ENCODE peak calls at places on chromosomes 6 and 20, in four cellular contexts. T is GM23248, W is Peyer's patch, K is IMR-90. F is an unnamed sample.

GRCh38 chr20:62347445-62347844 is 19.7 kb downstream of the LAMA5 start:
- DNase-seq in K (no peak), T (no peak), W (no peak), F (no peak)

GRCh38 chr20:54179946-54180345 is 6.2 kb upstream of the CYP24A1 start:
- DNase-seq in K (no peak), W (no peak), T (no peak), F (no peak)

GRCh38 chr6:14047151-14047740 is 70.3 kb upstream of the CD83 start:
- DNase-seq in W (no peak), K (no peak), T (no peak), F (no peak)

GRCh38 chr20:5786930-5787826 is 37.0 kb downstream of the SHLD1 start:
- DNase-seq in K (peak; percentile 64), W (no peak), T (peak; percentile 73), F (peak; percentile 18)

GRCh38 chr20:11891827-11892521 is 25.7 kb upstream of the BTBD3 start:
- DNase-seq in W (peak; percentile 26), T (peak; percentile 89), K (peak; percentile 62), F (peak; percentile 72)

GRCh38 chr6:89887452-89888137 is 6.7 kb upstream of the GJA10 start:
- DNase-seq in W (no peak), K (no peak), T (peak; percentile 11), F (no peak)

GRCh38 chr6:167338551-167339117 is 13.7 kb downstream of the TTLL2 start:
- DNase-seq in W (no peak), T (no peak), K (no peak), F (no peak)

GRCh38 chr20:39264506-39265172 is 302.5 kb downstream of the DHX35 start:
- DNase-seq in W (peak; percentile 22), K (peak; percentile 71), T (peak; percentile 89), F (peak; percentile 73)

GRCh38 chr20:8156603-8157079 is 24.6 kb downstream of the PLCB1 start:
- DNase-seq in W (no peak), T (peak; percentile 57), K (peak; percentile 59), F (peak; percentile 28)

GRCh38 chr6:80508885-80509630 is 402.6 kb downstream of the BCKDHB start:
- DNase-seq in W (no peak), K (peak; percentile 31), T (no peak), F (no peak)

GRCh38 chr20:1827974-1828785 is 67.0 kb upstream of the SIRPA start:
- DNase-seq in W (no peak), K (no peak), T (peak; percentile 48), F (no peak)

DNA sequence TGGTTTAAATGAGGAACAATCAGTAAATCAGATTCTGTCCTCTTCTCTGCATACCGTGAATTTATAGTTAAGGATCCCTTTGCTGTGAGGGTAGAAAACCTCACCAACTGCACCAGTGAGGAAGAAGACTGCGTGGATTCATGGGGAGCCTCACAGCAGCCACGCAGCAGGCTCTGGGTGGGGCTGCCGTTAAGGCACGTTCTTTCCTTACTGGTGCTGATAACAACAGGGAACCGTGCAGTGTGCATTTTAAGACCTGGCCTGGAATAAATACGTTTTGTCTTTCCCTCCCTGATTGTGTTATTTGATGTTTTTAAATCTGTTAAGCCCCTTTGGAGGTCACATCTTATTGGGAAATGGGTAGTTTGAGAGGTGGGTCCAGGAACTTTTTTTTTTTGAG is 17.6 kb upstream of the MYLK2 start:
- DNase-seq in K (no peak), W (no peak), T (no peak), F (no peak)
- H3K36me3 ChIP-seq in K (peaks cover 6% of the 10 kb centered on the region), W (no peaks in the 10 kb centered on the region), T (no peaks in the 10 kb centered on the region), F (peaks cover 78% of the 10 kb centered on the region)

GRCh38 chr6:2875840-2876207 is 27.3 kb downstream of the SERPINB9 start:
- DNase-seq in K (no peak), W (peak; percentile 75), T (peak; percentile 42), F (no peak)
- H3K4me3 ChIP-seq in K (no peak overlapping the region), W (peak overlapping the region; percentile 56), T (peak overlapping the region; percentile 75), F (peak overlapping the region; percentile 14)

DNA sequence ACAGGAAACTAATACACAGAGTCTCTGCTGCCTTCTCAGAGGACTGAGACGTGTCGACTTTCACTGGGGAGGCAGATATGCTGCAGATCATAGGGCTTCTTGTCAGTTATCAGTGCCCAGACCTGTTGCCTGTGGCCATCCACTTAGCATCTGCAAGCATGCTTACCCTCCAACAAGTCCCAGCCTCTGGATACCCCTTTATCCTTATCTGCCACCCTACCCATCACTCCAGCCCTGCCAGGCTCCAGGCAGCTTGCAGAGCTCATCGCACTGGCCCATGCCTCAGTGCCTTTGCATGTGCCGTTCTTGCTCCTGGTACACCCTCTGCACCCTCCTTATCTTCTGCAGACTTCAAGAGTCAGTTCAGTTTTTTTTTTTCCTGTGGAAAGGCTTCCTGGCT is 119.2 kb downstream of the TOX2 start:
- DNase-seq in W (no peak), T (no peak), K (no peak), F (no peak)
- H3K27me3 ChIP-seq in W (no peaks in the 10 kb centered on the region), T (no peaks in the 10 kb centered on the region), K (no peaks in the 10 kb centered on the region), F (peaks cover 3% of the 10 kb centered on the region)

GRCh38 chr20:32130352-32130751 is 20.8 kb downstream of the TM9SF4 start:
- DNase-seq in K (no peak), T (no peak), W (no peak), F (no peak)

GRCh38 chr20:32128167-32128566 is 18.7 kb downstream of the TM9SF4 start:
- DNase-seq in W (no peak), T (no peak), K (no peak), F (no peak)

GRCh38 chr20:32132911-32133549 is 23.5 kb downstream of the TM9SF4 start:
- DNase-seq in W (no peak), K (no peak), T (no peak), F (no peak)

GRCh38 chr20:32129863-32130262 is 20.3 kb downstream of the TM9SF4 start:
- DNase-seq in T (no peak), W (no peak), K (no peak), F (no peak)

GRCh38 chr20:32130965-32131364 is 21.5 kb downstream of the TM9SF4 start:
- DNase-seq in W (no peak), T (no peak), K (no peak), F (no peak)
- H3K36me3 ChIP-seq in W (peaks cover 32% of the 10 kb centered on the region), T (no peaks in the 10 kb centered on the region), K (peaks cover 8% of the 10 kb centered on the region), F (peaks cover 14% of the 10 kb centered on the region)

GRCh38 chr6:161439093-161439492 is 165.2 kb upstream of the AGPAT4 start:
- DNase-seq in T (peak; percentile 98), K (peak; percentile 90), W (no peak), F (peak; percentile 89)
- H3K4me3 ChIP-seq in T (peak overlapping the region; percentile 39), K (no peak overlapping the region), W (peak overlapping the region; percentile 4), F (no peak overlapping the region)

DNA sequence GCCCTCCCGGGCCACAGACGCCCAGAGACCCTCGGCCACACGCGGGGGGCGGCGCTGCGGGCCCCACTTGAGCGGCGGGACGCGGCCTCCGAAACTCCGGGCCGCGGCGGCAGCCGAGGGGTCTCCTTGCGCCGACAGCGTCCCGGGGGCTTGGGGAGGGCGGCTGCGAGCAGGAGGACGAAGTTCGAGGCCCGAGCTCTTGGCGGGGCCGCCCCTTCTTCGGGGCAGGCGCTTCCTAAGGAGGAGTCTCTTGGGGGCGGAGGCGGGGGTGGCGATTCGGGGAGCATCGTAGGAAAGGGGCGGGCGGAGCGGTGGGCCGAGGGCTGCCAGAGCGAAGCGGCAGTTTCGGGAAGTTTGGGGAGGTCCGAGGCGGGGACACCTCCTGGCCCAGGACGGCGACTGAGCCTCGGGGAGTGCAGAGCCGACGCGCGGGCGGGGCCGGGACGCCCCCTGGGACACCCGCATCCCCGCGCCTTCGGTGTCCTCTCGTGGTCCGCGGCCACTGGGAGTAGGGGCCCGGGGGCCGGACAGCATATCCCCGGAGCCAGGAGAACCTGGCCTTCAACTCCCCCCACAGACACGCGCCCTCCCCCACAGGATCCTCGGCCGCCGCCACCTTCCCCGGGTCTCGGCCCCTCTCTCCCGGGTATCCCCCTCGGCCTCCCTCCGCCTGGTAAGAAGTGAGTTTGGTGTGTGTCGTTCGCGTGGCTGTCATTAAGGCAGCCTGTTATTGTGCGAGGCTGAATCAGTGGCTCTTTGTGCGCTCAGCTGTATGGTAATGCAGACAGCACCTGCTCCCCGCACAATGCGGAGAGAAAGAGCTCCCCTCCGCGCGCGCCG is 613 bp upstream of the DLL1 start:
- DNase-seq in W (peak; percentile 57), T (peak; percentile 39), K (no peak), F (peak; percentile 54)
- H3K27me3 ChIP-seq in W (peaks cover 40% of the 10 kb centered on the region), T (peaks cover 56% of the 10 kb centered on the region), K (peaks cover 85% of the 10 kb centered on the region), F (peaks cover 50% of the 10 kb centered on the region)

DNA sequence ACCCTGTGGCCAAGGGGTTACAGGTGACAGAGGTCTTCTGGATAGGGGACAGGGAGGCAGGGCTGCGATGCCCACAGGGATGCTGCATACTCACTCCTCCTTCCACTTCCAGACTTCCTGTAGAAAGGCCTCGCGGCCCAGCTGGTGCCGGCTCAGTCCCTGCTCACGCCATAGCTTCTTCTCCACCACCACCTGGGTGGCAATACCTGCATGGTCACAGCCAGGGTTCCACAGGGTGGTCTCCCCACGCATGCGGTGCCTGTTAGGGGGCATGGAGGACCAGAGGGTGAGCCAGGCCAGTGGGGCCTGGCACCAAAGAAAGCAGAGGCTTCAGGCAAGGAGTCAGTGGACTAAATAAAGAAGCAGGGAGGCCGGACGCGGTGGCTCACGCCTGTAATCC is 8.3 kb upstream of the VWA7 start:
- DNase-seq in W (no peak), T (no peak), K (no peak), F (no peak)
- H3K36me3 ChIP-seq in W (peaks cover 56% of the 10 kb centered on the region), T (peaks cover 19% of the 10 kb centered on the region), K (peaks cover 53% of the 10 kb centered on the region), F (peaks cover 10% of the 10 kb centered on the region)

DNA sequence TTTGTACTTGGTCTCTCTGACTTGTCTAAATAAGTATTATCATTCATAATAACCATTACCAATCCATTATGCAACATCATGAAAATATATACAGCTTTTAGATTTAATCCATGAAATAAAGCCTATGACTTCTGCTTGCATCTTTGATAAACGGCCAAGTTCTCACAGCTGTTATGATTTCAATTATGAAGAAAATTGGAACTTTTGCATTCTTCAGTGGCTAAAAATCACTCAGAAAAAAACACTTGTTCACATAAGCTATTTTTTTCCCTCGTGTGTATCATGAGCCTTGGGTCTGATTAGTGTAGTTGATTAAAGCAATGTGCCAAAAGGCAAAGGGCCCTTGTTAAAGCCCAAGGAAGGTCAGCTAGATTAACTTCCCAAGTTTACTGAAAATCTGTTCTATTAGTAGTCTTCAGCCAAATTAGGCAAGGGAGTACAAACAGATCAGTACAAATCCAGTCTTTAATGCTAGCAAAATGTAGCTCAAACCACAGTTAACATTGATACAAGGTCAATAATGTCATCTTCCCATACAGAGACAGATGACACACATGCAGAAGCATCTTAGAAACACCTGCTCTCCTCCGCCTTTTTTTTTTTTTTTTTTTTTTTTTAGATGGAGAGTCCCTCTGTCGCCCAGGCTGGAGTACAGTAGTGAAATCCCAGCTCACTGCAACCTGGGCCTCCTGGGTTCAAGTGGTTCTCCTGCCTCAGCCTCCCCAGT is 69.9 kb downstream of the SGK1 start:
- DNase-seq in T (no peak), K (no peak), W (no peak), F (no peak)
- H3K4me3 ChIP-seq in T (no peak overlapping the region), K (no peak overlapping the region), W (no peak overlapping the region), F (no peak overlapping the region)

GRCh38 chr6:136696783-136697364 is 95.4 kb downstream of the MAP3K5 start:
- DNase-seq in K (no peak), T (no peak), W (no peak), F (no peak)

GRCh38 chr6:136696238-136696637 is 96.0 kb downstream of the MAP3K5 start:
- DNase-seq in T (peak; percentile 4), W (no peak), K (peak; percentile 23), F (no peak)

GRCh38 chr6:136695410-136695809 is 96.9 kb downstream of the MAP3K5 start:
- DNase-seq in K (no peak), W (no peak), T (no peak), F (no peak)

GRCh38 chr6:136693090-136693489 is 99.2 kb downstream of the MAP3K5 start:
- DNase-seq in K (no peak), W (no peak), T (no peak), F (no peak)
- H3K27me3 ChIP-seq in K (no peaks in the 10 kb centered on the region), W (no peaks in the 10 kb centered on the region), T (no peaks in the 10 kb centered on the region), F (no peaks in the 10 kb centered on the region)